ENCODE peak calls at places on chromosomes 16 and 17, in five cellular contexts. One of them, this sample, is unnamed.

GRCh38 chr16:57146735-57147134 is 39.1 kb downstream of the PSME3IP1 start:
- DNase-seq in suprapubic skin: peak; percentile 41
- DNase-seq in stimulated activated CD4-positive, alpha-beta T cell treated with anti-CD3 and anti-CD28 coated beads, Interleukin-2, amount 100 ng/mL, for 4 hours: no peak
- DNase-seq in progenitor cell of endocrine pancreas: no peak
- DNase-seq in astrocyte of the cerebellum: no peak
- DNase-seq in this sample: no peak

GRCh38 chr17:78117027-78117981 is 11.3 kb downstream of the TMC6 start:
- DNase-seq in suprapubic skin: no peak
- DNase-seq in astrocyte of the cerebellum: no peak
- DNase-seq in stimulated activated CD4-positive, alpha-beta T cell treated with anti-CD3 and anti-CD28 coated beads, Interleukin-2, amount 100 ng/mL, for 4 hours: no peak
- DNase-seq in progenitor cell of endocrine pancreas: peak; percentile 64
- DNase-seq in this sample: no peak

GRCh38 chr17:43949777-43950176 is 4.0 kb downstream of the PYY start:
- DNase-seq in stimulated activated CD4-positive, alpha-beta T cell treated with anti-CD3 and anti-CD28 coated beads, Interleukin-2, amount 100 ng/mL, for 4 hours: no peak
- DNase-seq in suprapubic skin: no peak
- DNase-seq in astrocyte of the cerebellum: no peak
- DNase-seq in progenitor cell of endocrine pancreas: no peak
- DNase-seq in this sample: no peak

GRCh38 chr16:72990003-72990521 is 57.9 kb downstream of the ZFHX3 start:
- DNase-seq in suprapubic skin: peak; percentile 94
- DNase-seq in astrocyte of the cerebellum: no peak
- DNase-seq in stimulated activated CD4-positive, alpha-beta T cell treated with anti-CD3 and anti-CD28 coated beads, Interleukin-2, amount 100 ng/mL, for 4 hours: no peak
- DNase-seq in progenitor cell of endocrine pancreas: no peak
- DNase-seq in this sample: peak; percentile 29

GRCh38 chr17:4522661-4523060 is 24.0 kb downstream of the SPNS2 start:
- DNase-seq in suprapubic skin: no peak
- DNase-seq in progenitor cell of endocrine pancreas: no peak
- DNase-seq in astrocyte of the cerebellum: no peak
- DNase-seq in stimulated activated CD4-positive, alpha-beta T cell treated with anti-CD3 and anti-CD28 coated beads, Interleukin-2, amount 100 ng/mL, for 4 hours: no peak
- DNase-seq in this sample: no peak

GRCh38 chr16:55842369-55843104 is 9.6 kb upstream of the CES1 start:
- DNase-seq in suprapubic skin: no peak
- DNase-seq in progenitor cell of endocrine pancreas: no peak
- DNase-seq in astrocyte of the cerebellum: peak; percentile 13
- DNase-seq in stimulated activated CD4-positive, alpha-beta T cell treated with anti-CD3 and anti-CD28 coated beads, Interleukin-2, amount 100 ng/mL, for 4 hours: peak; percentile 2
- DNase-seq in this sample: no peak

GRCh38 chr17:46865100-46865499 is 13.7 kb downstream of the WNT9B start:
- DNase-seq in suprapubic skin: no peak
- DNase-seq in stimulated activated CD4-positive, alpha-beta T cell treated with anti-CD3 and anti-CD28 coated beads, Interleukin-2, amount 100 ng/mL, for 4 hours: no peak
- DNase-seq in progenitor cell of endocrine pancreas: no peak
- DNase-seq in astrocyte of the cerebellum: no peak
- DNase-seq in this sample: no peak

GRCh38 chr16:46900464-46901235 is 16.5 kb downstream of the GPT2 start:
- DNase-seq in stimulated activated CD4-positive, alpha-beta T cell treated with anti-CD3 and anti-CD28 coated beads, Interleukin-2, amount 100 ng/mL, for 4 hours: no peak
- DNase-seq in progenitor cell of endocrine pancreas: no peak
- DNase-seq in suprapubic skin: no peak
- DNase-seq in astrocyte of the cerebellum: no peak
- DNase-seq in this sample: no peak

GRCh38 chr17:75684924-75685323 is 17.8 kb downstream of the SAP30BP start:
- DNase-seq in progenitor cell of endocrine pancreas: no peak
- DNase-seq in stimulated activated CD4-positive, alpha-beta T cell treated with anti-CD3 and anti-CD28 coated beads, Interleukin-2, amount 100 ng/mL, for 4 hours: no peak
- DNase-seq in astrocyte of the cerebellum: no peak
- DNase-seq in suprapubic skin: peak; percentile 87
- DNase-seq in this sample: no peak

GRCh38 chr17:50043290-50044148 is 12.4 kb upstream of the ITGA3 start:
- DNase-seq in progenitor cell of endocrine pancreas: no peak
- DNase-seq in suprapubic skin: no peak
- DNase-seq in astrocyte of the cerebellum: no peak
- DNase-seq in stimulated activated CD4-positive, alpha-beta T cell treated with anti-CD3 and anti-CD28 coated beads, Interleukin-2, amount 100 ng/mL, for 4 hours: no peak
- DNase-seq in this sample: no peak

GRCh38 chr17:41530062-41531048 is 2.2 kb upstream of the KRT19 start:
- DNase-seq in progenitor cell of endocrine pancreas: no peak
- DNase-seq in astrocyte of the cerebellum: peak; percentile 32
- DNase-seq in stimulated activated CD4-positive, alpha-beta T cell treated with anti-CD3 and anti-CD28 coated beads, Interleukin-2, amount 100 ng/mL, for 4 hours: no peak
- DNase-seq in suprapubic skin: no peak
- DNase-seq in this sample: no peak

GRCh38 chr16:83793179-83793578 is 14.6 kb upstream of the HSBP1 start:
- DNase-seq in stimulated activated CD4-positive, alpha-beta T cell treated with anti-CD3 and anti-CD28 coated beads, Interleukin-2, amount 100 ng/mL, for 4 hours: no peak
- DNase-seq in suprapubic skin: no peak
- DNase-seq in progenitor cell of endocrine pancreas: no peak
- DNase-seq in astrocyte of the cerebellum: no peak
- DNase-seq in this sample: no peak

GRCh38 chr17:7972131-7972785 is 30.2 kb upstream of the GUCY2D start:
- DNase-seq in suprapubic skin: no peak
- DNase-seq in stimulated activated CD4-positive, alpha-beta T cell treated with anti-CD3 and anti-CD28 coated beads, Interleukin-2, amount 100 ng/mL, for 4 hours: no peak
- DNase-seq in progenitor cell of endocrine pancreas: no peak
- DNase-seq in astrocyte of the cerebellum: no peak
- DNase-seq in this sample: no peak

GRCh38 chr17:81641825-81642489 is 5.0 kb downstream of the TSPAN10 start:
- DNase-seq in astrocyte of the cerebellum: no peak
- DNase-seq in stimulated activated CD4-positive, alpha-beta T cell treated with anti-CD3 and anti-CD28 coated beads, Interleukin-2, amount 100 ng/mL, for 4 hours: no peak
- DNase-seq in suprapubic skin: no peak
- DNase-seq in progenitor cell of endocrine pancreas: no peak
- DNase-seq in this sample: no peak

GRCh38 chr17:6856054-6856453 is 24.5 kb upstream of the TEKT1 start:
- DNase-seq in suprapubic skin: no peak
- DNase-seq in stimulated activated CD4-positive, alpha-beta T cell treated with anti-CD3 and anti-CD28 coated beads, Interleukin-2, amount 100 ng/mL, for 4 hours: no peak
- DNase-seq in progenitor cell of endocrine pancreas: no peak
- DNase-seq in astrocyte of the cerebellum: no peak
- DNase-seq in this sample: no peak

GRCh38 chr17:62899349-62899748 is 66.7 kb upstream of the TANC2 start:
- DNase-seq in astrocyte of the cerebellum: no peak
- DNase-seq in progenitor cell of endocrine pancreas: no peak
- DNase-seq in stimulated activated CD4-positive, alpha-beta T cell treated with anti-CD3 and anti-CD28 coated beads, Interleukin-2, amount 100 ng/mL, for 4 hours: no peak
- DNase-seq in suprapubic skin: no peak
- DNase-seq in this sample: no peak

GRCh38 chr17:64615025-64615677 is 47.0 kb downstream of the SMURF2 start:
- DNase-seq in astrocyte of the cerebellum: peak; percentile 55
- DNase-seq in suprapubic skin: no peak
- DNase-seq in progenitor cell of endocrine pancreas: no peak
- DNase-seq in stimulated activated CD4-positive, alpha-beta T cell treated with anti-CD3 and anti-CD28 coated beads, Interleukin-2, amount 100 ng/mL, for 4 hours: no peak
- DNase-seq in this sample: no peak

GRCh38 chr17:17398188-17398927 is 78.4 kb upstream of the MED9 start:
- DNase-seq in stimulated activated CD4-positive, alpha-beta T cell treated with anti-CD3 and anti-CD28 coated beads, Interleukin-2, amount 100 ng/mL, for 4 hours: no peak
- DNase-seq in suprapubic skin: no peak
- DNase-seq in progenitor cell of endocrine pancreas: no peak
- DNase-seq in astrocyte of the cerebellum: no peak
- DNase-seq in this sample: no peak

GRCh38 chr16:57749872-57750452 is 14.4 kb downstream of the KATNB1 start:
- DNase-seq in stimulated activated CD4-positive, alpha-beta T cell treated with anti-CD3 and anti-CD28 coated beads, Interleukin-2, amount 100 ng/mL, for 4 hours: no peak
- DNase-seq in suprapubic skin: no peak
- DNase-seq in progenitor cell of endocrine pancreas: no peak
- DNase-seq in astrocyte of the cerebellum: no peak
- DNase-seq in this sample: no peak

GRCh38 chr16:77868052-77868451 is 79.7 kb downstream of the VAT1L start:
- DNase-seq in astrocyte of the cerebellum: no peak
- DNase-seq in suprapubic skin: no peak
- DNase-seq in progenitor cell of endocrine pancreas: no peak
- DNase-seq in stimulated activated CD4-positive, alpha-beta T cell treated with anti-CD3 and anti-CD28 coated beads, Interleukin-2, amount 100 ng/mL, for 4 hours: no peak
- DNase-seq in this sample: no peak

GRCh38 chr16:4264546-4264945 is 8.3 kb downstream of the TFAP4 start:
- DNase-seq in astrocyte of the cerebellum: no peak
- DNase-seq in progenitor cell of endocrine pancreas: no peak
- DNase-seq in stimulated activated CD4-positive, alpha-beta T cell treated with anti-CD3 and anti-CD28 coated beads, Interleukin-2, amount 100 ng/mL, for 4 hours: no peak
- DNase-seq in suprapubic skin: no peak
- DNase-seq in this sample: no peak

GRCh38 chr16:1991588-1992474 is 2.1 kb downstream of the SYNGR3 start:
- DNase-seq in stimulated activated CD4-positive, alpha-beta T cell treated with anti-CD3 and anti-CD28 coated beads, Interleukin-2, amount 100 ng/mL, for 4 hours: peak; percentile 99
- DNase-seq in progenitor cell of endocrine pancreas: peak; percentile 57
- DNase-seq in astrocyte of the cerebellum: peak; percentile 65
- DNase-seq in suprapubic skin: peak; percentile 97
- DNase-seq in this sample: peak; percentile 50

GRCh38 chr17:80071116-80071980 is 30.0 kb upstream of the GAA start:
- DNase-seq in progenitor cell of endocrine pancreas: no peak
- DNase-seq in stimulated activated CD4-positive, alpha-beta T cell treated with anti-CD3 and anti-CD28 coated beads, Interleukin-2, amount 100 ng/mL, for 4 hours: no peak
- DNase-seq in suprapubic skin: no peak
- DNase-seq in astrocyte of the cerebellum: peak; percentile 49
- DNase-seq in this sample: no peak

GRCh38 chr17:58238147-58238634 is at the start of gene LPO:
- DNase-seq in stimulated activated CD4-positive, alpha-beta T cell treated with anti-CD3 and anti-CD28 coated beads, Interleukin-2, amount 100 ng/mL, for 4 hours: no peak
- DNase-seq in astrocyte of the cerebellum: no peak
- DNase-seq in suprapubic skin: no peak
- DNase-seq in progenitor cell of endocrine pancreas: no peak
- DNase-seq in this sample: no peak

GRCh38 chr16:85169333-85170065 is 57.2 kb upstream of the CIBAR2 start:
- DNase-seq in progenitor cell of endocrine pancreas: no peak
- DNase-seq in stimulated activated CD4-positive, alpha-beta T cell treated with anti-CD3 and anti-CD28 coated beads, Interleukin-2, amount 100 ng/mL, for 4 hours: no peak
- DNase-seq in astrocyte of the cerebellum: no peak
- DNase-seq in suprapubic skin: no peak
- DNase-seq in this sample: no peak

GRCh38 chr17:869067-869466 is 86.9 kb downstream of the MRM3 start:
- DNase-seq in astrocyte of the cerebellum: no peak
- DNase-seq in suprapubic skin: no peak
- DNase-seq in stimulated activated CD4-positive, alpha-beta T cell treated with anti-CD3 and anti-CD28 coated beads, Interleukin-2, amount 100 ng/mL, for 4 hours: no peak
- DNase-seq in progenitor cell of endocrine pancreas: no peak
- DNase-seq in this sample: no peak

GRCh38 chr17:82687375-82687861 is 11.1 kb downstream of the RAB40B start:
- DNase-seq in suprapubic skin: no peak
- DNase-seq in stimulated activated CD4-positive, alpha-beta T cell treated with anti-CD3 and anti-CD28 coated beads, Interleukin-2, amount 100 ng/mL, for 4 hours: no peak
- DNase-seq in astrocyte of the cerebellum: no peak
- DNase-seq in progenitor cell of endocrine pancreas: no peak
- DNase-seq in this sample: no peak

GRCh38 chr17:38455288-38455915 is 27.1 kb downstream of the ARHGAP23 start:
- DNase-seq in astrocyte of the cerebellum: no peak
- DNase-seq in progenitor cell of endocrine pancreas: no peak
- DNase-seq in suprapubic skin: no peak
- DNase-seq in stimulated activated CD4-positive, alpha-beta T cell treated with anti-CD3 and anti-CD28 coated beads, Interleukin-2, amount 100 ng/mL, for 4 hours: no peak
- DNase-seq in this sample: no peak

GRCh38 chr16:86145669-86146068 is 246.7 kb downstream of the IRF8 start:
- DNase-seq in astrocyte of the cerebellum: no peak
- DNase-seq in stimulated activated CD4-positive, alpha-beta T cell treated with anti-CD3 and anti-CD28 coated beads, Interleukin-2, amount 100 ng/mL, for 4 hours: no peak
- DNase-seq in progenitor cell of endocrine pancreas: no peak
- DNase-seq in suprapubic skin: no peak
- DNase-seq in this sample: no peak

GRCh38 chr16:12532871-12533610 is 270.6 kb downstream of the CPPED1 start:
- DNase-seq in astrocyte of the cerebellum: no peak
- DNase-seq in stimulated activated CD4-positive, alpha-beta T cell treated with anti-CD3 and anti-CD28 coated beads, Interleukin-2, amount 100 ng/mL, for 4 hours: no peak
- DNase-seq in progenitor cell of endocrine pancreas: no peak
- DNase-seq in suprapubic skin: no peak
- DNase-seq in this sample: no peak

GRCh38 chr17:72187544-72187943 is 66.7 kb downstream of the SOX9 start:
- DNase-seq in stimulated activated CD4-positive, alpha-beta T cell treated with anti-CD3 and anti-CD28 coated beads, Interleukin-2, amount 100 ng/mL, for 4 hours: no peak
- DNase-seq in progenitor cell of endocrine pancreas: no peak
- DNase-seq in astrocyte of the cerebellum: no peak
- DNase-seq in suprapubic skin: no peak
- DNase-seq in this sample: no peak

GRCh38 chr17:11326492-11326891 is 85.5 kb downstream of the SHISA6 start:
- DNase-seq in astrocyte of the cerebellum: no peak
- DNase-seq in stimulated activated CD4-positive, alpha-beta T cell treated with anti-CD3 and anti-CD28 coated beads, Interleukin-2, amount 100 ng/mL, for 4 hours: no peak
- DNase-seq in suprapubic skin: no peak
- DNase-seq in progenitor cell of endocrine pancreas: no peak
- DNase-seq in this sample: no peak

GRCh38 chr16:58011652-58012051 is 10.4 kb downstream of the USB1 start:
- DNase-seq in astrocyte of the cerebellum: peak; percentile 39
- DNase-seq in stimulated activated CD4-positive, alpha-beta T cell treated with anti-CD3 and anti-CD28 coated beads, Interleukin-2, amount 100 ng/mL, for 4 hours: no peak
- DNase-seq in suprapubic skin: no peak
- DNase-seq in progenitor cell of endocrine pancreas: no peak
- DNase-seq in this sample: no peak

GRCh38 chr16:77807-78443 is at the start of gene MPG:
- DNase-seq in suprapubic skin: peak; percentile 91
- DNase-seq in astrocyte of the cerebellum: no peak
- DNase-seq in progenitor cell of endocrine pancreas: peak; percentile 70
- DNase-seq in stimulated activated CD4-positive, alpha-beta T cell treated with anti-CD3 and anti-CD28 coated beads, Interleukin-2, amount 100 ng/mL, for 4 hours: peak; percentile 75
- DNase-seq in this sample: no peak

This sample was measured in smooth muscle cell of the brain vasculature.